ENCODE peak calls at places on chromosome 11, in four cellular contexts. J, V, O and A are unnamed samples.

GRCh38 chr11:65546217-65546958 is 11.8 kb downstream of the LTBP3 start:
- DNase-seq in O (peak; percentile 82), J (no peak), V (peak; percentile 90), A (peak; percentile 88)

GRCh38 chr11:44904261-44905080 is 46.2 kb downstream of the TP53I11 start:
- DNase-seq in V (no peak), J (no peak), O (no peak), A (no peak)

GRCh38 chr11:110182886-110183285 is 89.7 kb downstream of the ZC3H12C start:
- DNase-seq in J (peak; percentile 59), O (no peak), V (no peak), A (no peak)

GRCh38 chr11:12195773-12196172 is 85.4 kb downstream of the MICAL2 start:
- DNase-seq in V (no peak), O (no peak), J (no peak), A (no peak)

GRCh38 chr11:5737091-5737490 is 843 bp downstream of the OR56B1 start:
- DNase-seq in V (no peak), J (peak; percentile 49), O (no peak), A (no peak)

GRCh38 chr11:120568572-120569307 is 57.2 kb downstream of the GRIK4 start:
- DNase-seq in V (peak; percentile 28), O (no peak), J (no peak), A (no peak)

GRCh38 chr11:6315811-6316425 is 4.4 kb downstream of the CAVIN3 start:
- DNase-seq in J (peak; percentile 62), V (peak; percentile 83), O (peak; percentile 74), A (peak; percentile 58)

GRCh38 chr11:57703341-57703740 is 8.7 kb downstream of the MED19 start:
- DNase-seq in O (no peak), V (no peak), J (no peak), A (no peak)

GRCh38 chr11:16862733-16863132 is 124.3 kb downstream of the C11orf58 start:
- DNase-seq in V (no peak), J (peak; percentile 9), O (no peak), A (no peak)

GRCh38 chr11:74671520-74672196 is 59.6 kb downstream of the CHRDL2 start:
- DNase-seq in V (no peak), O (no peak), J (peak; percentile 83), A (no peak)

GRCh38 chr11:18408558-18409242 is 3.4 kb upstream of the LDHC start:
- DNase-seq in V (no peak), O (no peak), J (peak; percentile 36), A (no peak)

GRCh38 chr11:117857734-117858369 is 18.6 kb downstream of the FXYD6 start:
- DNase-seq in J (no peak), O (peak; percentile 29), V (peak; percentile 57), A (no peak)

GRCh38 chr11:65432133-65432650 is 9.6 kb downstream of the NEAT1 start:
- DNase-seq in J (peak; percentile 13), V (no peak), O (no peak), A (no peak)

GRCh38 chr11:34449013-34449412 is 10.3 kb downstream of the CAT start:
- DNase-seq in J (no peak), V (no peak), O (no peak), A (no peak)

GRCh38 chr11:78416285-78417174 is 1.1 kb downstream of the GAB2 start:
- DNase-seq in J (peak; percentile 85), O (peak; percentile 92), V (peak; percentile 95), A (peak; percentile 95)

GRCh38 chr11:57776101-57776511 is 14.5 kb downstream of the CTNND1 start:
- DNase-seq in J (peak; percentile 97), V (no peak), O (peak; percentile 57), A (no peak)

GRCh38 chr11:122037911-122038310 is 78.1 kb downstream of the BLID start:
- DNase-seq in O (no peak), J (no peak), V (no peak), A (no peak)

GRCh38 chr11:64605248-64605560 is 14.2 kb downstream of the SLC22A12 start:
- DNase-seq in J (no peak), V (no peak), O (no peak), A (no peak)

GRCh38 chr11:33453225-33453624 is 196.0 kb downstream of the HIPK3 start:
- DNase-seq in V (no peak), J (no peak), O (no peak), A (no peak)

GRCh38 chr11:44538375-44539054 is 26.9 kb upstream of the CD82 start:
- DNase-seq in O (peak; percentile 80), V (peak; percentile 86), J (peak; percentile 53), A (peak; percentile 62)

GRCh38 chr11:125637840-125638239 is 12.9 kb downstream of the CHEK1 start:
- DNase-seq in V (no peak), O (no peak), J (no peak), A (no peak)

GRCh38 chr11:117995472-117995871 is 9.3 kb downstream of the IL10RA start:
- DNase-seq in O (no peak), V (no peak), J (no peak), A (no peak)

GRCh38 chr11:110349109-110349996 is 52.9 kb upstream of the RDX start:
- DNase-seq in J (no peak), O (no peak), V (no peak), A (no peak)

GRCh38 chr11:92594251-92594650 is 369.6 kb downstream of the FAT3 start:
- DNase-seq in J (no peak), V (no peak), O (no peak), A (no peak)

GRCh38 chr11:33179431-33179830 is 18.2 kb upstream of the CSTF3 start:
- DNase-seq in V (no peak), O (no peak), J (no peak), A (no peak)

GRCh38 chr11:14852571-14853177 is 39.4 kb downstream of the CYP2R1 start:
- DNase-seq in O (no peak), V (no peak), J (no peak), A (no peak)

GRCh38 chr11:111427471-111427912 is 48.4 kb upstream of the POU2AF1 start:
- DNase-seq in V (no peak), J (no peak), O (no peak), A (no peak)

GRCh38 chr11:83070044-83070877 is 1.4 kb downstream of the RAB30 start:
- DNase-seq in V (no peak), J (peak; percentile 84), O (no peak), A (no peak)

GRCh38 chr11:14320020-14320419 is 39.0 kb downstream of the RRAS2 start:
- DNase-seq in O (no peak), V (no peak), J (peak; percentile 24), A (no peak)

GRCh38 chr11:64998690-64999431 is 2.1 kb upstream of the BATF2 start:
- DNase-seq in O (no peak), V (no peak), J (no peak), A (no peak)

GRCh38 chr11:45665206-45665932 is at the start of gene CHST1:
- DNase-seq in V (peak; percentile 74), O (peak; percentile 61), J (no peak), A (no peak)

GRCh38 chr11:14614223-14614622 is 29.4 kb upstream of the PDE3B start:
- DNase-seq in J (no peak), O (no peak), V (no peak), A (no peak)

GRCh38 chr11:72079776-72080325 is 491 bp downstream of the NUMA1 start:
- DNase-seq in V (no peak), J (no peak), O (no peak), A (no peak)

GRCh38 chr11:67002921-67003411 is 20.0 kb upstream of the SYT12 start:
- DNase-seq in V (no peak), J (no peak), O (no peak), A (no peak)

GRCh38 chr11:12416552-12416951 is 39.2 kb downstream of the PARVA start:
- DNase-seq in V (no peak), J (no peak), O (no peak), A (no peak)

DNA sequence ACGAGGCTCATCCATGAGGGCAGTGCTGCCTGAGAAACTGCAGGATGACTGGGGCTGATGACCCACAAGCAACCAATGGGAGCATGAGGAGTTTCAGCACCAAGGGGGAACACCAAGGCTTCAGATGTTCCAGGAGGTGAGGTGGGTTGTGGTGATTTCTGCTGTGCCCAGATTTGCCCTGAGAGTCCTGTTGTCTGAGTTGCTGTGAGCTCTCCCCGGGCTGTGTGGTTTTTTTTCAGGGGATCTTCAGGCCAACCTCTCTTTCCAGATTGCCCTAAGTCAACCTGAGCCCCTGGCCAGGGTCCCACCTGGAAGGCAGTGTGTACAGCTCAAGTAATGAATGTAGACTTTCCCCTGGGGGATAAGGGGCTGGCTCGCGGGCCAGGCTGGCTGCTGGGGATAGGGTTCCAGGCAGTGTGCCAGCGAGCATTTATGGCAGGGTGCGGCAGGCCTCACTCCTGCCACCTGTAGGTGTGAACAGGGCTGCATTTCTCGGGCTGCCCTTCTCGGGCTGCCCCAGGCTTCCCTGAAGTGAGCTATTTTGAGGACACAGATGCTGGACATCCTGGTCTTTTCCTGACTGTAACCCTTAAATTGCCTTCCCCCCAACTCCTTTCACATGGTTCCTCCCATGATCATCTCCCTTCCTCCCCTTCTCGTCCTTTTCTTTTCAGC is 9.8 kb downstream of the SLC22A6 start:
- DNase-seq in J (no peak), V (peak; percentile 54), O (peak; percentile 71), A (no peak)
- TF ChIP-seq CTCF in J (no peak), V (no peak), O (peak; percentile 28), A (peak; percentile 19)

DNA sequence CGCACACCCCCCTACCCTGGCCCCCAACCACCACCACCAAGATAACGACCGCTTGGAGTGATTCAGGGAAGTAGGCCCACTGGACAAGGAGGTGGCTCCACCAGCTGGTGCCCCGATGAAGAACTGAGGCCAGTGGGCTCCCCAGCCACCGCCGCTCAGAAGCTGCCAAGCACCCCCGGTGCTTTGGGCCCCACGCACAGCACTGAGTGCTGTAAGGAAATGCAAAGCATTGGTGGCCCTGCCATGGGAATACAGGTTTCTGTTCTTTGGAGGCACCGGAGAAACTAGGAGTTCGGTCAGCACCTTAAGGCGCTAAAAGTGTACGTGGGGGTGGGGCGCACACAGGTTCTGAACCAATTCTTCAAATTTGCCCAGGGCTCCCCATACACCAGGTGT is 664 bp upstream of the PRSS23 start:
- DNase-seq in J (no peak), O (no peak), V (peak; percentile 78), A (no peak)
- TF ChIP-seq CTCF in J (no peak), O (no peak), V (no peak), A (no peak)

GRCh38 chr11:124274000-124274399 is 17.8 kb downstream of the OR8G5 start:
- DNase-seq in V (no peak), J (no peak), O (no peak), A (no peak)

GRCh38 chr11:124278261-124278660 is 22.1 kb downstream of the OR8G5 start:
- DNase-seq in O (no peak), V (no peak), J (no peak), A (no peak)

GRCh38 chr11:124277207-124277606 is 21.0 kb downstream of the OR8G5 start:
- DNase-seq in O (no peak), J (no peak), V (no peak), A (no peak)

GRCh38 chr11:124277809-124278208 is 21.6 kb downstream of the OR8G5 start:
- DNase-seq in J (no peak), O (no peak), V (no peak), A (no peak)

GRCh38 chr11:124276081-124276480 is 19.9 kb downstream of the OR8G5 start:
- DNase-seq in O (no peak), V (no peak), J (peak; percentile 1), A (no peak)
- TF ChIP-seq CTCF in O (no peak), V (no peak), J (no peak), A (no peak)

GRCh38 chr11:129273322-129273721 is 81.2 kb upstream of the ARHGAP32 start:
- DNase-seq in J (no peak), V (no peak), O (no peak), A (no peak)
- TF ChIP-seq CTCF in J (no peak), V (no peak), O (no peak), A (no peak)

GRCh38 chr11:116357769-116358544 is 414.8 kb downstream of the BUD13 start:
- DNase-seq in J (no peak), O (no peak), V (no peak), A (no peak)
- TF ChIP-seq CTCF in J (no peak), O (no peak), V (peak; percentile 26), A (peak; percentile 53)